ENCODE peak calls at places on chromosomes 6 and 20, in four cellular contexts. J is K562, L is GM12878, C is HepG2. Y is an unnamed sample.

GRCh38 chr6:79115557-79115956 is 37.5 kb upstream of the PHIP start:
- DNase-seq in J (no peak), L (no peak), C (no peak), Y (no peak)

GRCh38 chr20:63232235-63233060 is 3.3 kb upstream of the BIRC7 start:
- DNase-seq in J (no peak), L (no peak), C (no peak), Y (no peak)

GRCh38 chr20:63196756-63197470 is 19.0 kb downstream of the YTHDF1 start:
- DNase-seq in J (peak), L (no peak), C (no peak), Y (no peak)

GRCh38 chr6:52130440-52130839 is 43.0 kb upstream of the PKHD1 start:
- DNase-seq in J (no peak), L (no peak), C (no peak), Y (no peak)

GRCh38 chr6:68235192-68235812 is 399.8 kb upstream of the ADGRB3 start:
- DNase-seq in J (no peak), L (no peak), C (no peak), Y (no peak)

GRCh38 chr20:4602297-4602631 is 119.4 kb upstream of the PRND start:
- DNase-seq in J (no peak), L (no peak), C (no peak), Y (no peak)

GRCh38 chr6:27007020-27007419 is 240.5 kb upstream of the PRSS16 start:
- DNase-seq in J (no peak), L (no peak), C (no peak), Y (no peak)

GRCh38 chr6:9428416-9429172 is 986.3 kb downstream of the TFAP2A start:
- DNase-seq in J (no peak), L (no peak), C (no peak), Y (no peak)

GRCh38 chr6:11142296-11143027 is 30.9 kb upstream of the ERVFRD-1 start:
- DNase-seq in J (no peak), L (no peak), C (no peak), Y (no peak)

GRCh38 chr6:75266716-75267291 is 17.8 kb downstream of the TMEM30A start:
- DNase-seq in J (peak), L (no peak), C (peak), Y (peak)

GRCh38 chr6:108581237-108581931 is 20.7 kb downstream of the FOXO3 start:
- DNase-seq in J (peak), L (no peak), C (no peak), Y (no peak)

GRCh38 chr6:127342296-127342945 is 988 bp downstream of the ECHDC1 start:
- DNase-seq in J (no peak), L (no peak), C (peak), Y (peak)

GRCh38 chr6:147949981-147950622 is 392.5 kb upstream of the SASH1 start:
- DNase-seq in J (no peak), L (no peak), C (no peak), Y (no peak)

GRCh38 chr6:169093121-169093723 is 160.4 kb downstream of the THBS2 start:
- DNase-seq in J (no peak), L (no peak), C (no peak), Y (no peak)

GRCh38 chr6:155510879-155511278 is 55.2 kb upstream of the NOX3 start:
- DNase-seq in J (no peak), L (no peak), C (no peak), Y (no peak)

GRCh38 chr6:3764516-3765333 is 13.2 kb upstream of the PXDC1 start:
- DNase-seq in J (no peak), L (no peak), C (no peak), Y (no peak)

GRCh38 chr20:35171753-35172433 is at the start of gene PROCR:
- DNase-seq in J (peak), L (no peak), C (no peak), Y (peak)

GRCh38 chr6:89492025-89492640 is 59.2 kb downstream of the ANKRD6 start:
- DNase-seq in J (no peak), L (no peak), C (no peak), Y (no peak)

GRCh38 chr6:4848382-4849068 is 72.3 kb downstream of the CDYL start:
- DNase-seq in J (peak), L (no peak), C (peak), Y (no peak)

GRCh38 chr6:27502508-27503435 is 29.9 kb upstream of the ZNF184 start:
- DNase-seq in J (peak), L (peak), C (peak), Y (peak)

GRCh38 chr6:14791525-14791924 is 454.3 kb upstream of the JARID2 start:
- DNase-seq in J (no peak), L (no peak), C (no peak), Y (no peak)

GRCh38 chr6:125445054-125445453 is 143.3 kb upstream of the HDDC2 start:
- DNase-seq in J (no peak), L (no peak), C (no peak), Y (no peak)

GRCh38 chr6:32413427-32414047 is 6.6 kb upstream of the BTNL2 start:
- DNase-seq in J (peak), L (peak), C (peak), Y (peak)

GRCh38 chr6:131787955-131788712 is 19.7 kb upstream of the ENPP1 start:
- DNase-seq in J (no peak), L (no peak), C (peak), Y (no peak)

DNA sequence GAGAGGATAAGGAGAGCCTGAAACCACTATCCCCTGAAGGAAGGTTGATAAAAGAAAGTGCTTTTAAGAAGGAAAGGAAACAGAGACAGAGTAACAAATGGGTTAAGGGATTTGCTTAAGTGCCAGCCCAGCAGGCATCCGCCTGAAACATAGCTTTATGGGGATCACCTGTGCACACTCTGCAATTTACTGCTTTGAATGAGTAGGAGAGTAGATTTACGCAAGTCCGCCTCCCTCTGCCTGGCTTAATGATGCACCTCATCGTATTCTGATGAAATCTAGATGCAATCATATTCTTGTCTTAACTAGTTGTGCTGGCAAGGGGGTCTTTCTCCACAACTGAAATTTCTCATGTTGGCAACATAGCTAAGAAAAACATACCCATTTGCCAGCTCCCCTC is 101.1 kb upstream of the ID4 start:
- DNase-seq in J (no peak), L (no peak), C (no peak), Y (no peak)
- TF ChIP-seq FOXK2 in J (no peak), L (no peak), C (no peak), Y (no peak)

GRCh38 chr6:151958332-151958731 is 150.8 kb downstream of the ESR1 start:
- DNase-seq in J (no peak), L (no peak), C (no peak), Y (no peak)
- TF ChIP-seq FOXK2 in J (no peak), L (no peak), C (no peak), Y (no peak)

GRCh38 chr6:45576648-45577624 is 199.2 kb upstream of the SUPT3H start:
- DNase-seq in J (peak), L (no peak), C (no peak), Y (no peak)
- TF ChIP-seq FOXK2 in J (no peak), L (no peak), C (no peak), Y (no peak)

GRCh38 chr20:25659999-25660398 is 36.2 kb upstream of the NANP start:
- DNase-seq in J (no peak), L (no peak), C (no peak), Y (no peak)

DNA sequence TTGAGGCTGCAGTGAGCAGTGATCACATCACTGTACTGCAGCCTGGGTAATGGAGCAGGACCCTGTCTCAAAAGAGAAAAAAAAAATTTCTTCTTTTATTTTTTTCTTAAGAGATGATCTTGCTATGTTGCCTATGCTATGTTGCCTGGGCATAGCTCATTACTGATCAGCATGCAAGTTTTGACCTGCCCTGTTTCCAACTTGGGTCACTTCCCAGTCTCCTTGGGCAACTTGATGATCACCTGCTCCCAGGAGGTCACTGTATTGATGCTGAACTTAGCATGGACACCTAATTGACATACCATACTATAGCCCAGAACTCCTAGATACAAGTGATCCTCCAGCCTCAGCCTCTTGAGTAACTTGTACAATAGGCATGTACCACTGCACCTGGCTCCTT is 30.7 kb upstream of the NANP start:
- DNase-seq in J (no peak), L (no peak), C (no peak), Y (no peak)
- TF ChIP-seq FOXK2 in J (no peak), L (no peak), C (no peak), Y (no peak)

DNA sequence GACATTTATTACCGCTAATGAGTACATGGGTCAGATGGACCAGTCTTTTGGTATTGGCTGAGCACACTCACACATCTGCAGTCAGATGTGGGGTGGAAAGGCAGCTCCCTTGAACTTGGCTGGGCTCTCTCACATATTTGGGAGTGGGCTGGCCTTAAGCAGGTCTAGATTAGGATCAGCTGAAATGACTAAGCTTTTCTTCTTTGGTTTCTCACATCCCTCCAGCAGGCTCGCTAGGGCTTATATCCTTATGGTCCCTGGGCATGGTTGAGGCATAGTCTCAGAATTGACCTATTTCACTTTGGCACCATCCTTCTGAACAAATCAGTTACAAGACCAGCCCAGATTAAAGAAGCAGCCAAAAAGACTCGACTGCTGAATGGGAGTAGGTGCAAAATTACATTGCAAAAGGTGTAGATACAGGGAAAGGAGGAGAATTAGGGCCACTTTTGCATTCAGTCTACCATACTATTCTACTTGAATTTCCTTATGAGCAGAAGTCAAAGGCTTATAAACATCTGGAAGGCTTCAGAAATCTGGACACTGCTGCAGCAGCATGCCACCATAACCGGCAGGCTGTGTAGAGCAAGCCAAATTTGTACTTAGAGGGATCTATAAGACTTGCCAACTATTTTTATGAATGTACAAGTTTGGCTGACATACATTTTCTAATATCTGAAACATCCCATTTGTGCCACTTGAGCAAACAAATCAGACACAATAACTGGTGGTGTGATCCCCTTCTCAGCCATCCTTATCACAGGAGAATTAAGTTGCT is 14.2 kb upstream of the PLCB1 start:
- DNase-seq in J (peak), L (no peak), C (no peak), Y (no peak)
- TF ChIP-seq FOXK2 in J (no peak), L (no peak), C (no peak), Y (no peak)

DNA sequence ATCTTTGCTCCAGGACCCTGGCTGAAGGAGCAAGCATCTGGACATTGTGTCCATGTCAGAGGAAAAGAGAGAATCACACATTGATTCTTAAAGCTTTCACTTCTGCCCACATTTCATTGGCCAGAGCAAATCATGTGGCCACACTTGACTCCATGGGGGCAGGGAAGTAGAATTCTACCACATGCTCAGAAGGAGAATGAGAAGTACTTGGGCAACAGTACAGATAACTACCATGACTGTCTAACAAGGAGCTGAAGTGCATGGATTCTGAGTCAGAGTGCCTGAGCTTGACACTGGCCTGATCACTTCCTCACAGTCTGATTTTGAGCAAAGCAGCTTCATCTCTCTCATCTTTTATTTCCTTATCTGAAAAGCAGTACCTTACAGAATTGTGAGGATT is 38.6 kb downstream of the GHRH start:
- DNase-seq in J (peak), L (no peak), C (no peak), Y (no peak)
- TF ChIP-seq FOXK2 in J (no peak), L (no peak), C (no peak), Y (no peak)

DNA sequence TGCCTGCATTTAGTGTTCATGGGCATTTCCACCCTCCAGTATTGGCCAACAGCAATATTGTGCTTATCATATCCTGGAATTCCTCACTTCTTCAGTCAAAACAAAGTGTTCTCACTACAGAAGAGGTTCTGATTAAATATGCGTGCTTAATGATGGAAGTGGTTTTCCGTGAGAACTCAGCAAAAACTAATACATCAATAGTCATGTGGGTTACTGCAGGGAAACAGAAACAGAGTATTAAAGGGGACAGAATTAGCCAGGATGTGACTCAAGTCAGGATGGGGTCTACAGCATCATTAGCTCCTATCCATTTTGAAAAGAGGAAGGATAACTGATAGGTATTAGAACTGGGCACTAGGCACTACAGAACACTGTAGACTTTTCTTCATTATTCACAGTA is 384.6 kb downstream of the CDKAL1 start:
- DNase-seq in J (no peak), L (no peak), C (no peak), Y (no peak)
- TF ChIP-seq FOXK2 in J (no peak), L (no peak), C (no peak), Y (no peak)

GRCh38 chr6:43921039-43921438 is 151.0 kb downstream of the VEGFA start:
- DNase-seq in J (no peak), L (no peak), C (no peak), Y (no peak)
- TF ChIP-seq FOXK2 in J (no peak), L (no peak), C (no peak), Y (no peak)

Y was measured in HEK293T.